ENCODE peak calls at places on chromosomes 2 and 18, in four cellular contexts. One of them, this sample, is unnamed.

GRCh38 chr2:138827426-138828054 is 47.4 kb upstream of the NXPH2 start:
- DNase-seq in neural progenitor cell: peak; percentile 72
- DNase-seq in MM.1S: peak; percentile 67
- DNase-seq in HCT116: peak; percentile 77
- DNase-seq in this sample: peak; percentile 61

GRCh38 chr2:207337234-207338219 is 171.8 kb upstream of the KLF7 start:
- DNase-seq in neural progenitor cell: no peak
- DNase-seq in MM.1S: peak; percentile 77
- DNase-seq in HCT116: peak; percentile 94
- DNase-seq in this sample: peak; percentile 78

GRCh38 chr18:73509460-73509859 is 638.2 kb downstream of the FBXO15 start:
- DNase-seq in neural progenitor cell: no peak
- DNase-seq in MM.1S: no peak
- DNase-seq in HCT116: no peak
- DNase-seq in this sample: peak; percentile 9

GRCh38 chr18:22634464-22634863 is 216.7 kb upstream of the CTAGE1 start:
- DNase-seq in neural progenitor cell: no peak
- DNase-seq in MM.1S: no peak
- DNase-seq in HCT116: no peak
- DNase-seq in this sample: no peak

GRCh38 chr2:72891091-72891818 is 4.0 kb downstream of the SPR start:
- DNase-seq in neural progenitor cell: no peak
- DNase-seq in MM.1S: no peak
- DNase-seq in HCT116: no peak
- DNase-seq in this sample: no peak

GRCh38 chr18:3251249-3251962 is 3.8 kb downstream of the MYL12A start:
- DNase-seq in neural progenitor cell: no peak
- DNase-seq in MM.1S: no peak
- DNase-seq in HCT116: no peak
- DNase-seq in this sample: no peak

GRCh38 chr2:144419218-144419617 is 100.7 kb downstream of the ZEB2 start:
- DNase-seq in neural progenitor cell: no peak
- DNase-seq in MM.1S: no peak
- DNase-seq in HCT116: no peak
- DNase-seq in this sample: no peak

GRCh38 chr2:107393516-107393915 is 433.2 kb upstream of the RGPD4 start:
- DNase-seq in neural progenitor cell: no peak
- DNase-seq in MM.1S: no peak
- DNase-seq in HCT116: no peak
- DNase-seq in this sample: peak; percentile 3

GRCh38 chr2:195995499-195995898 is 73.1 kb downstream of the DNAH7 start:
- DNase-seq in neural progenitor cell: no peak
- DNase-seq in MM.1S: no peak
- DNase-seq in HCT116: no peak
- DNase-seq in this sample: no peak

GRCh38 chr2:132670961-132671781 is 1.2 kb upstream of the LYPD1 start:
- DNase-seq in neural progenitor cell: peak; percentile 55
- DNase-seq in MM.1S: no peak
- DNase-seq in HCT116: peak; percentile 27
- DNase-seq in this sample: peak; percentile 77

GRCh38 chr2:196293751-196294486 is 122.5 kb upstream of the STK17B start:
- DNase-seq in neural progenitor cell: no peak
- DNase-seq in MM.1S: no peak
- DNase-seq in HCT116: no peak
- DNase-seq in this sample: peak; percentile 91

GRCh38 chr2:160269365-160269764 is 69.3 kb upstream of the ITGB6 start:
- DNase-seq in neural progenitor cell: no peak
- DNase-seq in MM.1S: no peak
- DNase-seq in HCT116: no peak
- DNase-seq in this sample: peak; percentile 50

DNA sequence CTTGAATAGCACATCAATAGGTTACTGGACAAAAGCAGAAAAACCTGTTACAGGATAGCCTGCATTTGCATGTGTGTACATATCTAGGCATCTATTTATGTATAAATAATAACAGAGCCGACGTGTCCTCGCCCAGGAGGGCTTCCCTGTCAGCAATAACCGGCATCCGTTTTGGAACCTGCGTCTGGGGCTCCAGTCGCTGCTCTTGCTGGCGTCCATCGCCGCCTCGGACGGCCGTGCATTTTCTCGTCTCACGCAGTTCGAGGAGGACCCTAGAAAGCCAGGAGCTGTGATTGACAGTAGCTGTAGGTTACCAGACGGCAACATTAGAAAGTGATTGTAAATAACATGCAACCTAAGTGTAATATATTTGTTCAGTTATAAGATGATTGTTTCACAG is 132.6 kb downstream of the NFATC1 start:
- DNase-seq in neural progenitor cell: no peak
- DNase-seq in MM.1S: no peak
- DNase-seq in HCT116: no peak
- DNase-seq in this sample: no peak
- H3K27me3 ChIP-seq in neural progenitor cell: peaks cover 34% of the 10 kb centered on the region
- H3K27me3 ChIP-seq in MM.1S: no peaks in the 10 kb centered on the region
- H3K27me3 ChIP-seq in HCT116: no peaks in the 10 kb centered on the region
- H3K27me3 ChIP-seq in this sample: peaks cover 4% of the 10 kb centered on the region

GRCh38 chr2:193528458-193528857 is 1333.7 kb upstream of the TMEFF2 start:
- DNase-seq in neural progenitor cell: no peak
- DNase-seq in MM.1S: peak; percentile 33
- DNase-seq in HCT116: no peak
- DNase-seq in this sample: no peak
- H4K20me1 ChIP-seq in neural progenitor cell: no peaks in the 10 kb centered on the region
- H4K20me1 ChIP-seq in MM.1S: no peaks in the 10 kb centered on the region
- H4K20me1 ChIP-seq in HCT116: no peaks in the 10 kb centered on the region
- H4K20me1 ChIP-seq in this sample: no peaks in the 10 kb centered on the region

GRCh38 chr2:95029898-95030341 is 4.4 kb downstream of the MAL start:
- DNase-seq in neural progenitor cell: no peak
- DNase-seq in MM.1S: no peak
- DNase-seq in HCT116: no peak
- DNase-seq in this sample: no peak

GRCh38 chr2:95024960-95025405 is 525 bp upstream of the MAL start:
- DNase-seq in neural progenitor cell: no peak
- DNase-seq in MM.1S: no peak
- DNase-seq in HCT116: no peak
- DNase-seq in this sample: no peak

GRCh38 chr2:95025406-95026319 is at the start of gene MAL:
- DNase-seq in neural progenitor cell: peak; percentile 31
- DNase-seq in MM.1S: no peak
- DNase-seq in HCT116: no peak
- DNase-seq in this sample: no peak

GRCh38 chr2:95026471-95027368 is 1.2 kb downstream of the MAL start:
- DNase-seq in neural progenitor cell: no peak
- DNase-seq in MM.1S: no peak
- DNase-seq in HCT116: no peak
- DNase-seq in this sample: no peak

GRCh38 chr2:95027369-95027720 is 1.8 kb downstream of the MAL start:
- DNase-seq in neural progenitor cell: no peak
- DNase-seq in MM.1S: no peak
- DNase-seq in HCT116: no peak
- DNase-seq in this sample: no peak
- TF ChIP-seq EZH2 in neural progenitor cell: no peak
- TF ChIP-seq EZH2 in MM.1S: no peak
- TF ChIP-seq EZH2 in HCT116: no peak
- TF ChIP-seq EZH2 in this sample: no peak

GRCh38 chr2:66940082-66940481 is 457.1 kb upstream of the ETAA1 start:
- DNase-seq in neural progenitor cell: no peak
- DNase-seq in MM.1S: no peak
- DNase-seq in HCT116: no peak
- DNase-seq in this sample: no peak
- H3K27me3 ChIP-seq in neural progenitor cell: no peaks in the 10 kb centered on the region
- H3K27me3 ChIP-seq in MM.1S: no peaks in the 10 kb centered on the region
- H3K27me3 ChIP-seq in HCT116: no peaks in the 10 kb centered on the region
- H3K27me3 ChIP-seq in this sample: no peaks in the 10 kb centered on the region

DNA sequence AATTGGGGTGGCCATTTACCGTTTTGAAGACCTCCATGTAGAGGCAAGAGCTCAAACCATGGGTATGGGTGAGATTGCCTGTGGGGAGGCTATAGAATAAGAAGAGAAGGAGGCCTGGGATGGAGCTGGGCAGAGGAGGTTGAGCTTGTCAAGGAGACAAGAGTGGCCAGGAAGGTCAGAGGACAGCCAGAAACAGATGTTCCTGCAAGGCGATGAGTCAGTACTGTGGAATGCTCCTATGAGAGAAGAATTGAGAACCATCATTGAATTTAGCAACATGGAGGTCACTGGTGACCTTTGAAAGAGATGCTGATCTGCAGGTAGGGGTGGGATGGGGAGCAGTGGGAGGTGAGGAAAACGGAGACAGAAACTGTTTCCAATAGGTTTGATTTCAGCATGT is 3.5 kb downstream of the ACSL3 start:
- DNase-seq in neural progenitor cell: peak; percentile 42
- DNase-seq in MM.1S: no peak
- DNase-seq in HCT116: no peak
- DNase-seq in this sample: peak; percentile 84
- H4K20me1 ChIP-seq in neural progenitor cell: peaks cover 79% of the 10 kb centered on the region
- H4K20me1 ChIP-seq in MM.1S: peaks cover 31% of the 10 kb centered on the region
- H4K20me1 ChIP-seq in HCT116: peaks cover 36% of the 10 kb centered on the region
- H4K20me1 ChIP-seq in this sample: peaks cover 15% of the 10 kb centered on the region

GRCh38 chr2:20670315-20671035 is 3.5 kb downstream of the GDF7 start:
- DNase-seq in neural progenitor cell: peak; percentile 63
- DNase-seq in MM.1S: no peak
- DNase-seq in HCT116: no peak
- DNase-seq in this sample: no peak
- TF ChIP-seq EZH2 in neural progenitor cell: peak; percentile 96
- TF ChIP-seq EZH2 in MM.1S: no peak
- TF ChIP-seq EZH2 in HCT116: no peak
- TF ChIP-seq EZH2 in this sample: peak; percentile 97

GRCh38 chr2:236169741-236170654 is 1.8 kb upstream of the GBX2 start:
- DNase-seq in neural progenitor cell: peak; percentile 76
- DNase-seq in MM.1S: no peak
- DNase-seq in HCT116: no peak
- DNase-seq in this sample: no peak
- H3K27me3 ChIP-seq in neural progenitor cell: peaks cover 100% of the 10 kb centered on the region
- H3K27me3 ChIP-seq in MM.1S: peaks cover 57% of the 10 kb centered on the region
- H3K27me3 ChIP-seq in HCT116: no peaks in the 10 kb centered on the region
- H3K27me3 ChIP-seq in this sample: peaks cover 87% of the 10 kb centered on the region

GRCh38 chr2:27663463-27664244 is at the start of the genes SLC4A1AP and SUPT7L:
- DNase-seq in neural progenitor cell: peak; percentile 88
- DNase-seq in MM.1S: peak; percentile 80
- DNase-seq in HCT116: peak; percentile 85
- DNase-seq in this sample: peak; percentile 93
- H4K20me1 ChIP-seq in neural progenitor cell: no peaks in the 10 kb centered on the region
- H4K20me1 ChIP-seq in MM.1S: no peaks in the 10 kb centered on the region
- H4K20me1 ChIP-seq in HCT116: no peaks in the 10 kb centered on the region
- H4K20me1 ChIP-seq in this sample: no peaks in the 10 kb centered on the region

GRCh38 chr18:59220784-59221765 is 1.1 kb downstream of the GRP start:
- DNase-seq in neural progenitor cell: peak; percentile 59
- DNase-seq in MM.1S: no peak
- DNase-seq in HCT116: no peak
- DNase-seq in this sample: no peak
- TF ChIP-seq EZH2 in neural progenitor cell: peak; percentile 54
- TF ChIP-seq EZH2 in MM.1S: no peak
- TF ChIP-seq EZH2 in HCT116: no peak
- TF ChIP-seq EZH2 in this sample: no peak

DNA sequence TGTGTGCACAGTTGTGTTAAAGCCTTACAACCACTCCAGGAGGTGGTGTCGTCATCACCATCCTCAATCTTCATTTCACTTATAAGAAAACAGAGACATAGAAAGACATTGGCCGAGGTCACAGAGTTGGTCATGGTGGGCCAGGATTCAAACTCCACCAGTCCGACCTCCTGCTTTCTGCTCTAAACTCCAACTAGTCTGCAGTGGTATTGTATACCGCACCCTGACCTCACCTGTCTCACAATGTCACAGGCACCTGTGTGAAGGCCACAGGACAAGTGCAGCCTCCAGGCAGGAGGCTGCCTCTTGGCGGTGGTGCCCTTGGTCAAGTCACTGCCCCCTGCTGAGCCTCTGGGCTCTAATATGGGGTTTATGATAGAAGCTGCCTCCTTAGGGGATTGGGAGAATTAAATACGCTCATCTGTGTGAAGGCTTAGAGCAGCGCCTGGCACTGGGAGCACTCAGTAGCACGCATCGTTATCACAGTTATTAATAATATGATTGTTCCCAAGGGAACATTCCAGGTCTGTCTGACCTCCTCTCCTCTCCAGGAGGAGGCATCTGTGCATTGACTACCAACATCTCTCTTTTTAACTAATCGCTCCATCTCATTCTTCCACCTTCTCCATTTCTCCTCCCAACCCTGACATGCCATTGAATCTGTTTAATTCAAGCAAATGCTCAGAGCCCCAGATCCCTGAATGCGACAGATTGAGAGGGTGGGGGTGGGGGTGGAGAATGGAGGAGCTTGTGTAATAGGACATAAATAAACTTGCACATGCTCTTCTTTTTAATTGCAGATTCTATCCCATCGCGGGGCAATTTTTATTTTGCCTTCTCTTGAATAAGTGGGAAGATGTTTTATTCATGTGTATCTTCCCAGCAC is 112.7 kb downstream of the MCFD2 start:
- DNase-seq in neural progenitor cell: no peak
- DNase-seq in MM.1S: no peak
- DNase-seq in HCT116: no peak
- DNase-seq in this sample: no peak
- H3K27me3 ChIP-seq in neural progenitor cell: no peaks in the 10 kb centered on the region
- H3K27me3 ChIP-seq in MM.1S: no peaks in the 10 kb centered on the region
- H3K27me3 ChIP-seq in HCT116: no peaks in the 10 kb centered on the region
- H3K27me3 ChIP-seq in this sample: no peaks in the 10 kb centered on the region

This sample was measured in fibroblast of lung.